ENCODE peak calls at places on chromosomes 6 and 20, in six cellular contexts. One of them, this sample, is unnamed.

GRCh38 chr6:121503633-121504032 is 68.2 kb downstream of the GJA1 start:
- DNase-seq in CD8-positive, alpha-beta T cell: no peak
- DNase-seq in OCI-LY7: no peak
- DNase-seq in uterus: no peak
- DNase-seq in psoas muscle: no peak
- DNase-seq in tibial nerve: no peak
- DNase-seq in this sample: no peak

GRCh38 chr6:18920701-18921100 is 533.6 kb downstream of the RNF144B start:
- DNase-seq in OCI-LY7: no peak
- DNase-seq in tibial nerve: no peak
- DNase-seq in psoas muscle: no peak
- DNase-seq in uterus: no peak
- DNase-seq in CD8-positive, alpha-beta T cell: no peak
- DNase-seq in this sample: no peak

GRCh38 chr20:41169791-41170351 is 32.5 kb downstream of the PLCG1 start:
- DNase-seq in tibial nerve: no peak
- DNase-seq in uterus: peak; percentile 13
- DNase-seq in OCI-LY7: no peak
- DNase-seq in psoas muscle: peak; percentile 42
- DNase-seq in CD8-positive, alpha-beta T cell: no peak
- DNase-seq in this sample: no peak

GRCh38 chr20:45419188-45420091 is 3.5 kb downstream of the PIGT start:
- DNase-seq in uterus: peak; percentile 76
- DNase-seq in psoas muscle: peak; percentile 73
- DNase-seq in OCI-LY7: peak; percentile 90
- DNase-seq in CD8-positive, alpha-beta T cell: no peak
- DNase-seq in tibial nerve: peak; percentile 59
- DNase-seq in this sample: no peak

GRCh38 chr6:26231006-26231587 is 133.9 kb upstream of the BTN3A2 start:
- DNase-seq in CD8-positive, alpha-beta T cell: no peak
- DNase-seq in uterus: no peak
- DNase-seq in tibial nerve: no peak
- DNase-seq in psoas muscle: no peak
- DNase-seq in OCI-LY7: no peak
- DNase-seq in this sample: no peak

GRCh38 chr6:43391448-43392031 is 22.1 kb upstream of the ZNF318 start:
- DNase-seq in psoas muscle: no peak
- DNase-seq in tibial nerve: no peak
- DNase-seq in OCI-LY7: no peak
- DNase-seq in CD8-positive, alpha-beta T cell: peak; percentile 47
- DNase-seq in uterus: no peak
- DNase-seq in this sample: no peak

GRCh38 chr20:38337561-38338140 is 8.6 kb upstream of the LBP start:
- DNase-seq in OCI-LY7: peak; percentile 29
- DNase-seq in uterus: no peak
- DNase-seq in CD8-positive, alpha-beta T cell: no peak
- DNase-seq in psoas muscle: peak; percentile 53
- DNase-seq in tibial nerve: no peak
- DNase-seq in this sample: peak; percentile 44

GRCh38 chr6:3612341-3613041 is 139.0 kb downstream of the PXDC1 start:
- DNase-seq in uterus: peak; percentile 37
- DNase-seq in OCI-LY7: no peak
- DNase-seq in tibial nerve: no peak
- DNase-seq in psoas muscle: no peak
- DNase-seq in CD8-positive, alpha-beta T cell: no peak
- DNase-seq in this sample: no peak

GRCh38 chr6:25002326-25003066 is 66.7 kb upstream of the RIPOR2 start:
- DNase-seq in OCI-LY7: no peak
- DNase-seq in tibial nerve: no peak
- DNase-seq in uterus: peak; percentile 61
- DNase-seq in psoas muscle: no peak
- DNase-seq in CD8-positive, alpha-beta T cell: no peak
- DNase-seq in this sample: no peak

GRCh38 chr6:5132741-5133140 is 47.6 kb downstream of the PPP1R3G start:
- DNase-seq in OCI-LY7: peak; percentile 17
- DNase-seq in uterus: peak; percentile 70
- DNase-seq in psoas muscle: peak; percentile 72
- DNase-seq in tibial nerve: peak; percentile 32
- DNase-seq in CD8-positive, alpha-beta T cell: no peak
- DNase-seq in this sample: no peak

GRCh38 chr20:37574199-37574890 is 46.7 kb upstream of the BLCAP start:
- DNase-seq in OCI-LY7: no peak
- DNase-seq in tibial nerve: no peak
- DNase-seq in uterus: no peak
- DNase-seq in CD8-positive, alpha-beta T cell: no peak
- DNase-seq in psoas muscle: no peak
- DNase-seq in this sample: no peak

GRCh38 chr20:1895674-1896496 is 678 bp downstream of the SIRPA start:
- DNase-seq in CD8-positive, alpha-beta T cell: no peak
- DNase-seq in psoas muscle: peak; percentile 81
- DNase-seq in tibial nerve: no peak
- DNase-seq in uterus: peak; percentile 32
- DNase-seq in OCI-LY7: no peak
- DNase-seq in this sample: no peak

GRCh38 chr6:40583694-40584093 is 3.5 kb downstream of the LRFN2 start:
- DNase-seq in uterus: no peak
- DNase-seq in psoas muscle: no peak
- DNase-seq in CD8-positive, alpha-beta T cell: no peak
- DNase-seq in OCI-LY7: no peak
- DNase-seq in tibial nerve: no peak
- DNase-seq in this sample: no peak

GRCh38 chr20:34355427-34355826 is 7.6 kb upstream of the ITCH start:
- DNase-seq in psoas muscle: no peak
- DNase-seq in OCI-LY7: no peak
- DNase-seq in tibial nerve: no peak
- DNase-seq in CD8-positive, alpha-beta T cell: no peak
- DNase-seq in uterus: no peak
- DNase-seq in this sample: no peak

GRCh38 chr20:31440012-31440659 is at the start of gene DEFB123:
- DNase-seq in CD8-positive, alpha-beta T cell: no peak
- DNase-seq in psoas muscle: no peak
- DNase-seq in tibial nerve: no peak
- DNase-seq in OCI-LY7: no peak
- DNase-seq in uterus: no peak
- DNase-seq in this sample: no peak

GRCh38 chr20:32963176-32963575 is 41.1 kb downstream of the SUN5 start:
- DNase-seq in CD8-positive, alpha-beta T cell: no peak
- DNase-seq in tibial nerve: no peak
- DNase-seq in psoas muscle: no peak
- DNase-seq in OCI-LY7: no peak
- DNase-seq in uterus: no peak
- DNase-seq in this sample: no peak

GRCh38 chr6:131451330-131452195 is 121.5 kb upstream of the ARG1 start:
- DNase-seq in OCI-LY7: no peak
- DNase-seq in uterus: no peak
- DNase-seq in CD8-positive, alpha-beta T cell: no peak
- DNase-seq in psoas muscle: no peak
- DNase-seq in tibial nerve: no peak
- DNase-seq in this sample: no peak

DNA sequence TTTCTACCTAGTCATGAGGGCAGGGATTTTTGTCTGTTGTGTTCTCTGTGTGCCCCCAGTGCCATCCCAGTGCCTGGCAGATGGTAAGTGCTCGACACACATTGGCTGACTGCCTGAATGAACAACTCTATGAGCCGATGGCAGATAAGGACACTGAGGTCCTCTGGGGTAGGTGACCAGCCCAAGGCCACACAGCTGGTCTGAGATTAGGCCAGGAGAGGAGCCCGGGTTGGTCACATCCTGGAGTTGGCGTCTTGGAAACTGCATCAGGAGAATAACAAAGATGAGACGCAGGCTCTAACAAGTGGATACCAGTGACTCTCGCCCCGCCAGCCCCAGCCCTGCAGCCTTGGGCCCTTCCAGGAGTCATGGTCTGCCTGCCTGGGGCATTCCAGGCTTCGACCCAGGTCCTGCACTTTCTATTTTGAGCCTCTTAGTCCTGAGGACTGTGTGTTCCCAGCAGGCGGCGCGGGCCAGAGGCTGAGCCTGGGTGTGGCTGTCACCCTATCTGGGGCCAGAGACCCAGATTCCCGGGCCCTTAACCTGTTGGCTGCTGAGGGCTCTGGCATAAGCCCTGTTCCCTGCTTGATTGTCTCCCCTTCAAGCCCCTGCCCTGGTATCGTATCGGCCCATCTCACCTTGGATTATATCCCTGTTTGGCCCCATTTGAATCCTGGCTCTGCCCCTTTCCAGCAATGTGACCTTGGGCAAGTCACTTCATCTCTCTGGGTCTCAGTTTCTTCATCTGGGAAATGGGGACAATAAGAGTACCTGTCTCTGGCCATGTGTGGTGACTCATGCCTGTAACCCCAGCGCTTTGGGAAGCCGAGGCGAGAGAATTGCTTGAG is 88.3 kb downstream of the CEBPB start:
- DNase-seq in psoas muscle: peak; percentile 96
- DNase-seq in tibial nerve: peak; percentile 73
- DNase-seq in CD8-positive, alpha-beta T cell: no peak
- DNase-seq in OCI-LY7: no peak
- DNase-seq in uterus: peak; percentile 71
- DNase-seq in this sample: no peak
- TF ChIP-seq CTCF in psoas muscle: peak; percentile 52
- TF ChIP-seq CTCF in tibial nerve: peak; percentile 67
- TF ChIP-seq CTCF in CD8-positive, alpha-beta T cell: no peak
- TF ChIP-seq CTCF in OCI-LY7: no peak
- TF ChIP-seq CTCF in uterus: peak; percentile 41
- TF ChIP-seq CTCF in this sample: no peak

GRCh38 chr20:43767686-43768474 is 41.1 kb upstream of the GTSF1L start:
- DNase-seq in tibial nerve: no peak
- DNase-seq in OCI-LY7: no peak
- DNase-seq in psoas muscle: no peak
- DNase-seq in CD8-positive, alpha-beta T cell: no peak
- DNase-seq in uterus: no peak
- DNase-seq in this sample: no peak
- TF ChIP-seq CTCF in tibial nerve: no peak
- TF ChIP-seq CTCF in OCI-LY7: no peak
- TF ChIP-seq CTCF in psoas muscle: no peak
- TF ChIP-seq CTCF in CD8-positive, alpha-beta T cell: no peak
- TF ChIP-seq CTCF in uterus: no peak
- TF ChIP-seq CTCF in this sample: no peak

DNA sequence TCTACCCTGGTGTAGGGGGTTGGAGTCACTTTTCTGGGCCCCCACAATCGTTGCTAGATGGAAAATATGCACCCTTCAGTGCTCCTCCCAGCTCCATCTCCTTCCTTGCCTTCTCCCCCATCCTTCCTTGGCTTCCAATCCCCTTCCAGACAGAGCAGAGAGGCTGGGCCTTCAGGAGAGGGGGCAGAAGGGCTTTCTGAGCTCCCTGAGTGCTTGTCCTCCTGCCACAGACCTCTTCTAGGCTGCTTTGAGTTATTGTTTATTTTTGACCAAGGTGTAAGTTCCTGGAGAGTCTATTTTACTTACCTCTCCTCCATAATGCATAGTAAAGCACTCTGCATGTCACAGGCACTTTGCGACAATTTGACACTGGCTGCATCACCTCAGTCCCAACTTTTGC is 96.4 kb upstream of the CNKSR3 start:
- DNase-seq in tibial nerve: no peak
- DNase-seq in uterus: no peak
- DNase-seq in psoas muscle: no peak
- DNase-seq in CD8-positive, alpha-beta T cell: no peak
- DNase-seq in OCI-LY7: no peak
- DNase-seq in this sample: no peak
- TF ChIP-seq CTCF in tibial nerve: no peak
- TF ChIP-seq CTCF in uterus: no peak
- TF ChIP-seq CTCF in psoas muscle: no peak
- TF ChIP-seq CTCF in CD8-positive, alpha-beta T cell: no peak
- TF ChIP-seq CTCF in OCI-LY7: no peak
- TF ChIP-seq CTCF in this sample: no peak

DNA sequence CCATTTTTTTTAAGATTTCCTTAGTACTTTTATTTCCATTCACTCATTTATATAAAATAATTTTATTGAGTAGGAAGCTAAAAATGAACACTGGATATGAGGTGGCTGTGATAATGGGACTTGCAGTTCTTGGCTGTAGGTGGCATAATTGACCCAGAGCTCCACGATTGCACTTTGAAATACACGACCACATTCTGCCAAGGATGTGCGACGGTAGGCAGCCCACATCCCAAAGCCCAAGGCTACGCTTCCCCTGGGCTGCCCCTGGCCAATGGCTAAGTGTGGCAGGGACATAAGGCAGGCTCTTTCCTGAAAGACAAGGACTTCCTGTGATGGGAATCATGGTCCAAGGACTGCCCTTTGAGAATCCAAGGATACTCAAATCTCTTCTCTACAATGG is 43.7 kb upstream of the ADTRP start:
- DNase-seq in OCI-LY7: no peak
- DNase-seq in CD8-positive, alpha-beta T cell: no peak
- DNase-seq in uterus: no peak
- DNase-seq in tibial nerve: no peak
- DNase-seq in psoas muscle: no peak
- DNase-seq in this sample: no peak
- TF ChIP-seq CTCF in OCI-LY7: peak; percentile 32
- TF ChIP-seq CTCF in CD8-positive, alpha-beta T cell: no peak
- TF ChIP-seq CTCF in uterus: no peak
- TF ChIP-seq CTCF in tibial nerve: no peak
- TF ChIP-seq CTCF in psoas muscle: peak; percentile 15
- TF ChIP-seq CTCF in this sample: no peak

DNA sequence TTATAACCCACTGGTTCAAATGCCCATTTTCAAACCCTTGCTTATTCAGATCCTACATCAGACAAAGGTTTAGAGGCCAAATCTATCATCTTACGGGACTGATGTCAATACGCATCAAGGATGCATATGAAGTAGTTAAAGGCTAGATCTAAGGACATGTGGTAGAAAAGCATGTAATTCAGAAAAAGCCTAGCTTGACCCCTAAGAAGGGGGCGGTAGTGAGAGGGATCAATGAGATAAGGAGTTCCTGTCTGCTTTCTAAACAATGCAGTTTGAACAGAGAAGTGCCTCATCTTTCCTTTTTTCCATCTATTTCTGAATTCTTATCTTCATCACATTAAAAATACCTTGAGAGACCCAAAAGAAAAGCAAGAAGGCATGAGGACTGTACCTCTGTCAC is 237.7 kb downstream of the ARHGAP18 start:
- DNase-seq in psoas muscle: no peak
- DNase-seq in OCI-LY7: no peak
- DNase-seq in CD8-positive, alpha-beta T cell: no peak
- DNase-seq in uterus: no peak
- DNase-seq in tibial nerve: no peak
- DNase-seq in this sample: no peak
- TF ChIP-seq CTCF in psoas muscle: no peak
- TF ChIP-seq CTCF in OCI-LY7: peak; percentile 25
- TF ChIP-seq CTCF in CD8-positive, alpha-beta T cell: no peak
- TF ChIP-seq CTCF in uterus: no peak
- TF ChIP-seq CTCF in tibial nerve: no peak
- TF ChIP-seq CTCF in this sample: no peak